ENCODE peak calls at places on chromosomes 2 and 18, in ten cellular contexts. One of them, this sample, is unnamed.

GRCh38 chr2:7375901-7376300 is 458.7 kb downstream of the RNF144A start:
- DNase-seq in lung: no peak
- DNase-seq in H7: no peak
- DNase-seq in RWPE2: no peak
- DNase-seq in aorta: no peak
- DNase-seq in CD8-positive, alpha-beta memory T cell: no peak
- DNase-seq in GM23338: no peak
- DNase-seq in AG09309: no peak
- DNase-seq in lower lobe of right lung: no peak
- DNase-seq in IMR-90: no peak
- DNase-seq in this sample: no peak

GRCh38 chr2:112642961-112643360 is 2.8 kb upstream of the SLC20A1 start:
- DNase-seq in lower lobe of right lung: no peak
- DNase-seq in AG09309: no peak
- DNase-seq in H7: no peak
- DNase-seq in RWPE2: no peak
- DNase-seq in GM23338: no peak
- DNase-seq in CD8-positive, alpha-beta memory T cell: no peak
- DNase-seq in lung: no peak
- DNase-seq in aorta: no peak
- DNase-seq in IMR-90: no peak
- DNase-seq in this sample: no peak

GRCh38 chr2:200405599-200406298 is 99.3 kb downstream of the SPATS2L start:
- DNase-seq in CD8-positive, alpha-beta memory T cell: no peak
- DNase-seq in AG09309: peak
- DNase-seq in aorta: no peak
- DNase-seq in lung: no peak
- DNase-seq in RWPE2: no peak
- DNase-seq in H7: no peak
- DNase-seq in lower lobe of right lung: no peak
- DNase-seq in IMR-90: peak
- DNase-seq in GM23338: no peak
- DNase-seq in this sample: peak

GRCh38 chr2:24147364-24147763 is 24.1 kb downstream of the FAM228B start:
- DNase-seq in CD8-positive, alpha-beta memory T cell: no peak
- DNase-seq in RWPE2: no peak
- DNase-seq in IMR-90: no peak
- DNase-seq in AG09309: no peak
- DNase-seq in lung: no peak
- DNase-seq in lower lobe of right lung: no peak
- DNase-seq in H7: no peak
- DNase-seq in aorta: no peak
- DNase-seq in GM23338: no peak
- DNase-seq in this sample: peak

GRCh38 chr2:69483696-69484095 is 46.5 kb upstream of the NFU1 start:
- DNase-seq in CD8-positive, alpha-beta memory T cell: no peak
- DNase-seq in GM23338: no peak
- DNase-seq in lung: no peak
- DNase-seq in AG09309: no peak
- DNase-seq in H7: no peak
- DNase-seq in aorta: no peak
- DNase-seq in lower lobe of right lung: no peak
- DNase-seq in RWPE2: no peak
- DNase-seq in IMR-90: no peak
- DNase-seq in this sample: no peak

GRCh38 chr2:172333626-172334330 is 93.6 kb upstream of the ITGA6 start:
- DNase-seq in H7: no peak
- DNase-seq in aorta: no peak
- DNase-seq in lower lobe of right lung: no peak
- DNase-seq in GM23338: no peak
- DNase-seq in IMR-90: no peak
- DNase-seq in lung: no peak
- DNase-seq in RWPE2: no peak
- DNase-seq in AG09309: no peak
- DNase-seq in CD8-positive, alpha-beta memory T cell: no peak
- DNase-seq in this sample: no peak

GRCh38 chr2:20507166-20507692 is 60.4 kb downstream of the RHOB start:
- DNase-seq in GM23338: no peak
- DNase-seq in lower lobe of right lung: no peak
- DNase-seq in H7: no peak
- DNase-seq in aorta: no peak
- DNase-seq in RWPE2: peak
- DNase-seq in CD8-positive, alpha-beta memory T cell: no peak
- DNase-seq in AG09309: no peak
- DNase-seq in lung: no peak
- DNase-seq in IMR-90: peak
- DNase-seq in this sample: peak

GRCh38 chr2:203758841-203759691 is 52.6 kb downstream of the CD28 start:
- DNase-seq in lower lobe of right lung: no peak
- DNase-seq in CD8-positive, alpha-beta memory T cell: no peak
- DNase-seq in IMR-90: peak
- DNase-seq in RWPE2: no peak
- DNase-seq in AG09309: peak
- DNase-seq in lung: no peak
- DNase-seq in GM23338: no peak
- DNase-seq in H7: no peak
- DNase-seq in aorta: no peak
- DNase-seq in this sample: no peak

GRCh38 chr2:7430869-7431641 is 513.8 kb downstream of the RNF144A start:
- DNase-seq in AG09309: no peak
- DNase-seq in CD8-positive, alpha-beta memory T cell: peak
- DNase-seq in RWPE2: no peak
- DNase-seq in H7: peak
- DNase-seq in lower lobe of right lung: peak
- DNase-seq in GM23338: peak
- DNase-seq in lung: peak
- DNase-seq in aorta: peak
- DNase-seq in IMR-90: no peak
- DNase-seq in this sample: peak

GRCh38 chr2:27209621-27210401 is 2.0 kb upstream of the ATRAID start:
- DNase-seq in AG09309: no peak
- DNase-seq in CD8-positive, alpha-beta memory T cell: no peak
- DNase-seq in GM23338: no peak
- DNase-seq in aorta: no peak
- DNase-seq in IMR-90: peak
- DNase-seq in lung: no peak
- DNase-seq in H7: no peak
- DNase-seq in lower lobe of right lung: no peak
- DNase-seq in RWPE2: no peak
- DNase-seq in this sample: no peak
- H3K4me3 ChIP-seq in AG09309: no peak
- H3K4me3 ChIP-seq in CD8-positive, alpha-beta memory T cell: no peak
- H3K4me3 ChIP-seq in GM23338: peak
- H3K4me3 ChIP-seq in aorta: no peak
- H3K4me3 ChIP-seq in IMR-90: no peak
- H3K4me3 ChIP-seq in lung: no peak
- H3K4me3 ChIP-seq in H7: no peak
- H3K4me3 ChIP-seq in lower lobe of right lung: no peak
- H3K4me3 ChIP-seq in RWPE2: no peak
- H3K4me3 ChIP-seq in this sample: no peak

DNA sequence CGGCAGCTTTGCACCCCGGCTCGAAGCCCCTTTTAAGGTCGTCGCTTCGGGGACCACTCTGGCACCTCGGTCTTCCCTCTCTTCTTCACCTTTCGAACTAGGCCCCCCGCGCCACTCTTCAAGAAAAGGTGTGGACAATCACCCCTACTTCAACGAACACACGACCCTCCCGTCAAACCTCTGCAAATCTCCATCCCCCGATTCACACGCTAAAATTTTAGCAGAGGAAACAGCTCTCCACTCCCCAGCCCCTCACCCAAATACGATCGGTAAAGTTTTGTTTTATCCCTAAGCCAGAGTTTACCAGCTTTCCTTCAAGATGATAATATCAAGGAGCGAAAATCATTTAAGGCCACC is 85.4 kb downstream of the RBMS1 start:
- DNase-seq in RWPE2: no peak
- DNase-seq in AG09309: no peak
- DNase-seq in GM23338: no peak
- DNase-seq in lower lobe of right lung: no peak
- DNase-seq in aorta: no peak
- DNase-seq in lung: no peak
- DNase-seq in H7: no peak
- DNase-seq in IMR-90: no peak
- DNase-seq in CD8-positive, alpha-beta memory T cell: no peak
- DNase-seq in this sample: no peak
- H3K4me3 ChIP-seq in RWPE2: peak
- H3K4me3 ChIP-seq in AG09309: peak
- H3K4me3 ChIP-seq in GM23338: peak
- H3K4me3 ChIP-seq in lower lobe of right lung: peak
- H3K4me3 ChIP-seq in aorta: peak
- H3K4me3 ChIP-seq in lung: peak
- H3K4me3 ChIP-seq in H7: peak
- H3K4me3 ChIP-seq in IMR-90: peak
- H3K4me3 ChIP-seq in CD8-positive, alpha-beta memory T cell: no peak
- H3K4me3 ChIP-seq in this sample: peak

DNA sequence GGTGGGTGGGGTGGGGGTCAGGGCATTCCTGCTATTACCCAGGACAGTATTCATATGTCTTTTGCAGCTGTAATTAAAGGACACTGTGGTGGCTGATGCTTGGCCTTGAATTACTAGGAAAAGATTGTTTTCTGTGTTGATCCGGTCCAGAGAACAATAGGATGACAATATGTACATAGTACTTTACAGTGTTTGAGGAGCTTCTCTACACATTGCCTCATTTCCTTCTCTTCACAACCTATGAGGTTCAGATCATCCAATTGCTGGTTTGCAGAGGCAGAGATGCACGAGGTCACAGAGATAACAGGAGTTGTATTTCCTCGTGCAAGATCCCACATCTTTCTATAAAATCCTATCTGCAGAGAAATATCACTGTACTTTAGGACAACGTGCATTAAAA is 119.5 kb downstream of the LIPG start:
- DNase-seq in aorta: no peak
- DNase-seq in lung: no peak
- DNase-seq in IMR-90: no peak
- DNase-seq in GM23338: no peak
- DNase-seq in H7: no peak
- DNase-seq in CD8-positive, alpha-beta memory T cell: no peak
- DNase-seq in AG09309: no peak
- DNase-seq in RWPE2: no peak
- DNase-seq in lower lobe of right lung: no peak
- DNase-seq in this sample: no peak
- H3K4me3 ChIP-seq in aorta: no peak
- H3K4me3 ChIP-seq in lung: no peak
- H3K4me3 ChIP-seq in IMR-90: no peak
- H3K4me3 ChIP-seq in GM23338: no peak
- H3K4me3 ChIP-seq in H7: no peak
- H3K4me3 ChIP-seq in CD8-positive, alpha-beta memory T cell: no peak
- H3K4me3 ChIP-seq in AG09309: no peak
- H3K4me3 ChIP-seq in RWPE2: no peak
- H3K4me3 ChIP-seq in lower lobe of right lung: no peak
- H3K4me3 ChIP-seq in this sample: no peak

DNA sequence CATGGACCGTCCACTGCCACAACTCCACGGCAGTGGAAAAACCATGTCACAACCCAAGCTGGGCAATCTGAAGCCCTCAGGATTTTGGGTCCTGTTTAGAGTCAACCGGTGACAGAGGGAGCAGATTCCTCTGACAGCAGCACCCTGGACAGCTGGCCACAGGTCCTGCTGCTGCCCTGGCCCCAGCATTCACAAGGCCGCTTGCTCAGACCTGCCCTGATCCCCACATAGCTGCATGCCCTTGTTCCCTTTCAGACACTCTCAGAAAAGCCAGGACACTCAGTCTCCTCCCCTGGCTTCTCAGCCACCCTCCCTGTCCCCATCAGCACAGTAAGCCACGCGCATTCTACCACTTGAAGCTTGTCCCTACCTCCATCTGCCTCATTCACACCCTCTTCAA is 1.6 kb downstream of the COPS9 start:
- DNase-seq in GM23338: no peak
- DNase-seq in lower lobe of right lung: peak
- DNase-seq in AG09309: no peak
- DNase-seq in CD8-positive, alpha-beta memory T cell: no peak
- DNase-seq in RWPE2: no peak
- DNase-seq in lung: no peak
- DNase-seq in IMR-90: no peak
- DNase-seq in H7: peak
- DNase-seq in aorta: no peak
- DNase-seq in this sample: no peak
- H3K4me3 ChIP-seq in GM23338: peak
- H3K4me3 ChIP-seq in lower lobe of right lung: no peak
- H3K4me3 ChIP-seq in AG09309: peak
- H3K4me3 ChIP-seq in CD8-positive, alpha-beta memory T cell: no peak
- H3K4me3 ChIP-seq in RWPE2: no peak
- H3K4me3 ChIP-seq in lung: no peak
- H3K4me3 ChIP-seq in IMR-90: no peak
- H3K4me3 ChIP-seq in H7: no peak
- H3K4me3 ChIP-seq in aorta: no peak
- H3K4me3 ChIP-seq in this sample: peak

GRCh38 chr2:65671670-65672069 is 239.3 kb upstream of the SPRED2 start:
- DNase-seq in IMR-90: no peak
- DNase-seq in lung: no peak
- DNase-seq in CD8-positive, alpha-beta memory T cell: no peak
- DNase-seq in GM23338: no peak
- DNase-seq in AG09309: no peak
- DNase-seq in lower lobe of right lung: no peak
- DNase-seq in H7: peak
- DNase-seq in aorta: no peak
- DNase-seq in RWPE2: no peak
- DNase-seq in this sample: no peak

GRCh38 chr2:65669574-65669973 is 237.2 kb upstream of the SPRED2 start:
- DNase-seq in RWPE2: no peak
- DNase-seq in CD8-positive, alpha-beta memory T cell: no peak
- DNase-seq in GM23338: no peak
- DNase-seq in H7: no peak
- DNase-seq in IMR-90: no peak
- DNase-seq in lower lobe of right lung: no peak
- DNase-seq in AG09309: no peak
- DNase-seq in aorta: no peak
- DNase-seq in lung: no peak
- DNase-seq in this sample: no peak

GRCh38 chr2:65678779-65679394 is 246.5 kb upstream of the SPRED2 start:
- DNase-seq in CD8-positive, alpha-beta memory T cell: no peak
- DNase-seq in H7: no peak
- DNase-seq in GM23338: no peak
- DNase-seq in IMR-90: no peak
- DNase-seq in aorta: no peak
- DNase-seq in AG09309: no peak
- DNase-seq in lung: no peak
- DNase-seq in RWPE2: no peak
- DNase-seq in lower lobe of right lung: no peak
- DNase-seq in this sample: no peak

DNA sequence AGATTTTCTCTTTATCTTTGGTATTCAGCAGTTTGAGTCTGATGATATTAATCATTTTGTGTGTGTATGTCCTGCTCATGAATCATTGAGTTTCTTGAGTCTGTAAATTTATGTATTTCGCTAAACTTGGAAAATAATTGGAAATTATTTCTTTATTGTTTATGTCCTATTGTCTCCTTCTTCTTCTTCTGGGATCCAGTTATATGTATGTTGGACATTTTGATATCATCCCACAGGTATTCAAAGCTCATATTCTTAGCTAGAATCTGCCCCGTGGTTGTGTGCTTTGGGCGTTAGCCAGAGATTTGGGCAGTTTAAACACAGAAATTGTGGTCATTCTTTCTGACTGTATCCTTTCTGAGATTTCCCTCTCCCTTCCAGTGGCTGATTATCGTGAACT is 243.0 kb upstream of the SPRED2 start:
- DNase-seq in lower lobe of right lung: no peak
- DNase-seq in GM23338: no peak
- DNase-seq in CD8-positive, alpha-beta memory T cell: no peak
- DNase-seq in lung: no peak
- DNase-seq in H7: no peak
- DNase-seq in IMR-90: no peak
- DNase-seq in aorta: no peak
- DNase-seq in RWPE2: no peak
- DNase-seq in AG09309: no peak
- DNase-seq in this sample: no peak
- H3K4me3 ChIP-seq in lower lobe of right lung: no peak
- H3K4me3 ChIP-seq in GM23338: no peak
- H3K4me3 ChIP-seq in CD8-positive, alpha-beta memory T cell: no peak
- H3K4me3 ChIP-seq in lung: no peak
- H3K4me3 ChIP-seq in H7: no peak
- H3K4me3 ChIP-seq in IMR-90: no peak
- H3K4me3 ChIP-seq in aorta: no peak
- H3K4me3 ChIP-seq in RWPE2: no peak
- H3K4me3 ChIP-seq in AG09309: no peak
- H3K4me3 ChIP-seq in this sample: no peak

This sample was measured in cardiac fibroblast.